ENCODE peak calls at places on chromosome 5, in seven cellular contexts. I is amygdala; Y is amniotic stem cell; H is EH; Q is central memory CD8-positive, alpha-beta T cell; M is T-helper 2 cell; R is stimulated activated CD4-positive, alpha-beta T cell treated with anti-CD3 and anti-CD28 coated beads, Interleukin-2, amount 100 ng/mL, for 48 hours. N is an unnamed sample.

GRCh38 chr5:68445257-68446069 is 229.9 kb downstream of the PIK3R1 start:
- DNase-seq in I (no peak), Y (no peak), H (no peak), Q (no peak), M (no peak), R (no peak), N (no peak)

GRCh38 chr5:125113328-125113727 is 366.9 kb upstream of the ZNF608 start:
- DNase-seq in I (no peak), Y (no peak), H (no peak), Q (no peak), M (no peak), R (no peak), N (no peak)

GRCh38 chr5:34570721-34571379 is 85.3 kb upstream of the RAI14 start:
- DNase-seq in I (no peak), Y (peak), H (peak), Q (no peak), M (no peak), R (no peak), N (no peak)

GRCh38 chr5:81763294-81763928 is 12.5 kb upstream of the SSBP2 start:
- DNase-seq in I (no peak), Y (no peak), H (no peak), Q (no peak), M (no peak), R (no peak), N (no peak)

GRCh38 chr5:113057437-113058052 is 80.9 kb downstream of the DCP2 start:
- DNase-seq in I (no peak), Y (no peak), H (no peak), Q (no peak), M (no peak), R (no peak), N (no peak)

GRCh38 chr5:38434981-38435710 is 121.3 kb downstream of the LIFR start:
- DNase-seq in I (no peak), Y (no peak), H (peak), Q (no peak), M (no peak), R (no peak), N (no peak)

GRCh38 chr5:61587120-61587519 is 255.1 kb downstream of the ZSWIM6 start:
- DNase-seq in I (no peak), Y (no peak), H (peak), Q (no peak), M (no peak), R (no peak), N (no peak)

GRCh38 chr5:1517838-1518237 is 5.9 kb downstream of the LPCAT1 start:
- DNase-seq in I (no peak), Y (no peak), H (no peak), Q (peak), M (no peak), R (no peak), N (no peak)

GRCh38 chr5:168006473-168007130 is 284.8 kb upstream of the WWC1 start:
- DNase-seq in I (no peak), Y (no peak), H (no peak), Q (no peak), M (no peak), R (no peak), N (no peak)

GRCh38 chr5:72402381-72402890 is 82.3 kb downstream of the PTCD2 start:
- DNase-seq in I (no peak), Y (peak), H (peak), Q (no peak), M (no peak), R (no peak), N (no peak)

GRCh38 chr5:54905246-54905770 is 80.1 kb downstream of the ESM1 start:
- DNase-seq in I (no peak), Y (no peak), H (peak), Q (no peak), M (no peak), R (no peak), N (no peak)

N was measured in KG1.